ENCODE peak calls at places on chromosomes 3 and 15, in five cellular contexts. R is aorta; O is ELR; G is ascending aorta; D is stimulated activated CD4-positive, alpha-beta T cell treated with anti-CD3 and anti-CD28 coated beads, Interleukin-12 subunit alpha, Interleukin-12 subunit beta, amount 100 ng/mL, for 4 hours. Q is an unnamed sample.

GRCh38 chr15:41926184-41927056 is 32.6 kb upstream of the SPTBN5 start:
- DNase-seq in R (no peak), D (no peak), O (no peak), G (no peak), Q (no peak)

GRCh38 chr15:101610628-101611000 is 41.6 kb downstream of the TM2D3 start:
- DNase-seq in O (no peak), D (no peak), G (no peak), R (no peak), Q (no peak)

GRCh38 chr15:56919708-56920637 is 1.5 kb downstream of the TCF12 start:
- DNase-seq in R (peak), O (peak), G (no peak), D (peak), Q (peak)

GRCh38 chr3:142595951-142596725 is at the start of gene PLS1:
- DNase-seq in D (peak), O (peak), R (peak), G (peak), Q (peak)

GRCh38 chr3:186207515-186207914 is 98.6 kb upstream of the ETV5 start:
- DNase-seq in G (no peak), D (no peak), O (no peak), R (no peak), Q (no peak)

GRCh38 chr3:42736531-42736930 is 33.9 kb upstream of the HHATL start:
- DNase-seq in R (no peak), O (no peak), G (no peak), D (no peak), Q (no peak)

GRCh38 chr3:181457190-181457589 is 254.5 kb upstream of the SOX2 start:
- DNase-seq in G (no peak), O (no peak), D (no peak), R (no peak), Q (peak)

GRCh38 chr3:183844606-183845005 is 19.2 kb upstream of the MAP6D1 start:
- DNase-seq in D (no peak), G (no peak), O (peak), R (no peak), Q (peak)

Q was measured in Daoy.